ENCODE peak calls at places on chromosomes 1 and 21, in five cellular contexts. F is cerebellar nuclear complex; V is cardiac muscle cell; K is stimulated activated CD4-positive, alpha-beta T cell treated with anti-CD3 and anti-CD28 coated beads, Interleukin-15, amount 100 ng/mL, for 24 hours; S is frontal cortex. N is an unnamed sample.

GRCh38 chr1:34657849-34658248 is 97.0 kb upstream of the GJB5 start:
- DNase-seq in F (no peak), V (no peak), K (no peak), S (no peak), N (no peak)

GRCh38 chr21:43373387-43374227 is 53.3 kb downstream of the SIK1 start:
- DNase-seq in F (no peak), V (no peak), K (no peak), S (no peak), N (no peak)

GRCh38 chr1:64082459-64082858 is 121.0 kb upstream of the UBE2U start:
- DNase-seq in F (no peak), V (no peak), K (no peak), S (no peak), N (peak)

GRCh38 chr1:90417139-90417538 is 300.0 kb downstream of the BARHL2 start:
- DNase-seq in F (no peak), V (no peak), K (no peak), S (no peak), N (no peak)

GRCh38 chr1:223759273-223759672 is 46.9 kb downstream of the CAPN2 start:
- DNase-seq in F (no peak), V (no peak), K (no peak), S (no peak), N (no peak)

GRCh38 chr1:19080715-19081114 is 124.2 kb upstream of the IFFO2 start:
- DNase-seq in F (no peak), V (no peak), K (no peak), S (no peak), N (peak)

GRCh38 chr1:22208265-22208972 is 65.5 kb upstream of the WNT4 start:
- DNase-seq in F (no peak), V (no peak), K (no peak), S (no peak), N (no peak)

GRCh38 chr21:40852563-40852962 is 5.6 kb upstream of the DSCAM start:
- DNase-seq in F (no peak), V (no peak), K (no peak), S (no peak), N (no peak)

GRCh38 chr1:81387446-81387845 is 413.3 kb upstream of the ADGRL2 start:
- DNase-seq in F (no peak), V (no peak), K (no peak), S (no peak), N (no peak)

GRCh38 chr1:197695961-197696360 is 79.3 kb downstream of the DENND1B start:
- DNase-seq in F (no peak), V (no peak), K (no peak), S (no peak), N (no peak)

GRCh38 chr1:247639381-247639981 is 34.1 kb downstream of the OR2G3 start:
- DNase-seq in F (no peak), V (peak), K (peak), S (peak), N (no peak)

GRCh38 chr1:27102707-27103468 is 52.0 kb downstream of the SLC9A1 start:
- DNase-seq in F (no peak), V (peak), K (peak), S (peak), N (peak)

GRCh38 chr1:54404939-54405880 is 984 bp downstream of the SSBP3 start:
- DNase-seq in F (no peak), V (peak), K (peak), S (peak), N (no peak)

N was measured in RCC 7860.